ENCODE peak calls at places on chromosomes 7 and 10, in five cellular contexts. One of them, this sample, is unnamed.

GRCh38 chr7:94008537-94008936 is 4.4 kb upstream of the BET1 start:
- DNase-seq in cardiac fibroblast: peak
- DNase-seq in AG04450: no peak
- DNase-seq in BE2C: no peak
- DNase-seq in lung: no peak
- DNase-seq in this sample: peak

GRCh38 chr7:104106106-104106505 is 101.7 kb downstream of the ORC5 start:
- DNase-seq in cardiac fibroblast: peak
- DNase-seq in AG04450: no peak
- DNase-seq in BE2C: no peak
- DNase-seq in lung: no peak
- DNase-seq in this sample: peak

GRCh38 chr7:3210531-3210930 is 90.5 kb upstream of the SDK1 start:
- DNase-seq in cardiac fibroblast: no peak
- DNase-seq in AG04450: no peak
- DNase-seq in BE2C: no peak
- DNase-seq in lung: no peak
- DNase-seq in this sample: no peak

GRCh38 chr10:115141254-115141653 is 48.1 kb downstream of the ATRNL1 start:
- DNase-seq in cardiac fibroblast: peak
- DNase-seq in AG04450: no peak
- DNase-seq in BE2C: no peak
- DNase-seq in lung: no peak
- DNase-seq in this sample: peak

GRCh38 chr7:85554294-85554877 is 367.5 kb upstream of the SEMA3D start:
- DNase-seq in cardiac fibroblast: peak
- DNase-seq in AG04450: peak
- DNase-seq in BE2C: peak
- DNase-seq in lung: no peak
- DNase-seq in this sample: peak

GRCh38 chr10:95181731-95182130 is 12.3 kb upstream of the ACSM6 start:
- DNase-seq in cardiac fibroblast: no peak
- DNase-seq in AG04450: no peak
- DNase-seq in BE2C: no peak
- DNase-seq in lung: no peak
- DNase-seq in this sample: peak

GRCh38 chr10:78905940-78906308 is 162.8 kb upstream of the ZMIZ1 start:
- DNase-seq in cardiac fibroblast: no peak
- DNase-seq in AG04450: no peak
- DNase-seq in BE2C: peak
- DNase-seq in lung: no peak
- DNase-seq in this sample: no peak

GRCh38 chr10:31075434-31075833 is 43.8 kb upstream of the ZNF438 start:
- DNase-seq in cardiac fibroblast: peak
- DNase-seq in AG04450: peak
- DNase-seq in BE2C: no peak
- DNase-seq in lung: no peak
- DNase-seq in this sample: peak

GRCh38 chr7:112770051-112770450 is 20.1 kb downstream of the TMEM168 start:
- DNase-seq in cardiac fibroblast: no peak
- DNase-seq in AG04450: no peak
- DNase-seq in BE2C: no peak
- DNase-seq in lung: no peak
- DNase-seq in this sample: no peak

GRCh38 chr10:102175415-102175814 is 23.2 kb downstream of the NOLC1 start:
- DNase-seq in cardiac fibroblast: peak
- DNase-seq in AG04450: peak
- DNase-seq in BE2C: no peak
- DNase-seq in lung: no peak
- DNase-seq in this sample: peak

GRCh38 chr10:124993728-124994451 is 52.0 kb downstream of the ZRANB1 start:
- DNase-seq in cardiac fibroblast: no peak
- DNase-seq in AG04450: no peak
- DNase-seq in BE2C: no peak
- DNase-seq in lung: peak
- DNase-seq in this sample: no peak

GRCh38 chr10:63917363-63917762 is 396.2 kb downstream of the REEP3 start:
- DNase-seq in cardiac fibroblast: no peak
- DNase-seq in AG04450: no peak
- DNase-seq in BE2C: no peak
- DNase-seq in lung: no peak
- DNase-seq in this sample: no peak

GRCh38 chr7:8436965-8437364 is 3.6 kb downstream of the NXPH1 start:
- DNase-seq in cardiac fibroblast: peak
- DNase-seq in AG04450: no peak
- DNase-seq in BE2C: peak
- DNase-seq in lung: no peak
- DNase-seq in this sample: peak

DNA sequence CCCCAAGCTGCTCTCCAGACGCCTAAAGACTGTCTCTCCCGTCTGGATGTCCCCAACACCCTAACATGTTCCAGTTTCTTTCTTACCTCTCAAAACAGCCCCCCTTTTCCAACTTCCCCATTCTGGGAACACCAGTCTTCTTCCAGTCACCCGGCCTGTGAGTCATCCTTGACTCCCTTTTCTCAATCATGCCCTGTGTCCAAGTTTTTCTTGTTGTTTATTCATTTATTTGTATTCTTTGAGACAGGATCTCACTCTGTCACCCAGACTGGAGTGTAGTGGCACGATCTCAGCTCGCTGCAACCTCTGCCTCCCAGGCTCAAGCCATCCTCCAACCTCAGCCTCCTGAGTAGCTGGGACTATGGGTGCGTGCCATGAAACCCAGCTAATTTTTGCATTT is 15.6 kb downstream of the SNX10 start:
- DNase-seq in cardiac fibroblast: peak
- DNase-seq in AG04450: no peak
- DNase-seq in BE2C: no peak
- DNase-seq in lung: peak
- DNase-seq in this sample: peak
- TF ChIP-seq CTCF in cardiac fibroblast: no peak
- TF ChIP-seq CTCF in AG04450: no peak
- TF ChIP-seq CTCF in BE2C: no peak
- TF ChIP-seq CTCF in lung: no peak
- TF ChIP-seq CTCF in this sample: no peak

DNA sequence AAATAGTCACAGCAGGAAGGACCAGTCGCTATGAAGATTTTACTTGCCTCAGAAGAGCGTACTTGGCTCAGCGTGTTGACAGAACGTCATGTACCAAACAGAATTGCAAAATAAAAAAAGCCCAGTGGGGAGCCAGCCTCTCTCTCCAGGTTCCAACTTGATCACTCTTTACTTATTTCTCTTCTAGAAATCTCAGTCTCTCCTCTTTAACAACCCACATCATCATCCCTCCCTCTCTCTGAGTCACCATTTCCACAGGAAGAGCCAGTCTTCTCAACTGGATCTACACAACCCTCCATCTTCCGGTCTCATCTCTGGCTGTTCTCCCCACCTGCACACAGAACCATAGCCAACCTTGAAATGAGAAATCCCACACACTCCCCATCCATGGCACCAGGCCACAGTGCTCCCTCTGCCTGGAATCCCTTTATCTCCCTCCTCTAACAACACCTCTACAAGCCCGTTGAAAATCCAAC is 718.3 kb downstream of the GRID1 start:
- DNase-seq in cardiac fibroblast: no peak
- DNase-seq in AG04450: no peak
- DNase-seq in BE2C: no peak
- DNase-seq in lung: no peak
- DNase-seq in this sample: peak
- H3K4me3 ChIP-seq in cardiac fibroblast: no peak
- H3K4me3 ChIP-seq in AG04450: no peak
- H3K4me3 ChIP-seq in BE2C: no peak
- H3K4me3 ChIP-seq in lung: no peak
- H3K4me3 ChIP-seq in this sample: no peak

DNA sequence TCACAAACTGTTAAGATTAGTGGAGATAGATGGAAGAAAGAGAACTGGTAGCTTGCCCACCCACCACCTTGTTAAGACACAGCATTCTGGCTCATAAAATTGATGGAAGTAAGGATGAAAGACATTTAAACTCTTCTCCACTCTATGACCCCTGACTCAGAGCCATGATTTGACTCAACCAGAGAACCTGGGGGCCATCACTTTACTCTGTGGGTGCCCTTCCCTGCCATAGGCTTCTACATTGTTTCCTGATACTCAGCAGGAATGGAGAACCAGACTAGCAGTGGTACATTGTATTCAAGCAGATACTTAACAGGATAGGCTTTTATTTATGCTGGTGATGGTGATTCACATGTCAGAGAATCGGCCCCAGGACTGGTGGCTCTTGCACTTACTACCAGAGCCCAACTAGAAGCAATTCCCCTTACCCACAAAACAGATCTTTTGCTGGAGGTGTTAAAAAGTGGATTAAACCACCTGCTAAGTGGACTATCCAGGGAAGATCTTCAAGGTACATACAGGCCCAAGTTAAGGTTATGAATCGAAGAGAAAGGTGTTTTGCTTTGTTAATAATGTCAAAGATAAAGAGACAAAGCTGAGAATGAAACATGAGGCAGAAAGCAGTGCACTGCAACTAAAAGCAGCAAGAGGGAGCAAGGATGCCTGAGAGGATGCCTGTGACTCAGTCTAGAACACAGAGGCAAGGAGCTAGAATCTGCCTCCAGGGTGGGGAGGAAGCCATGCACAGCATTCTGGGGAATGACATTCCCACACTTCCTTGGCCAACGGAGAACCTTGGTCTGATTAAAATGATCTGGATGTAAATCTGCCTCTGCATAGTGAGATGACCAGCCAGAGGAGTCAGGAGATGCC is 36.0 kb upstream of the GLI3 start:
- DNase-seq in cardiac fibroblast: peak
- DNase-seq in AG04450: no peak
- DNase-seq in BE2C: no peak
- DNase-seq in lung: no peak
- DNase-seq in this sample: peak
- TF ChIP-seq CTCF in cardiac fibroblast: peak
- TF ChIP-seq CTCF in AG04450: peak
- TF ChIP-seq CTCF in BE2C: no peak
- TF ChIP-seq CTCF in lung: no peak
- TF ChIP-seq CTCF in this sample: peak

GRCh38 chr10:97684866-97685394 is 2.1 kb downstream of the AVPI1 start:
- DNase-seq in cardiac fibroblast: peak
- DNase-seq in AG04450: no peak
- DNase-seq in BE2C: no peak
- DNase-seq in lung: no peak
- DNase-seq in this sample: peak
- H3K4me3 ChIP-seq in cardiac fibroblast: peak
- H3K4me3 ChIP-seq in AG04450: peak
- H3K4me3 ChIP-seq in BE2C: peak
- H3K4me3 ChIP-seq in lung: no peak
- H3K4me3 ChIP-seq in this sample: peak

DNA sequence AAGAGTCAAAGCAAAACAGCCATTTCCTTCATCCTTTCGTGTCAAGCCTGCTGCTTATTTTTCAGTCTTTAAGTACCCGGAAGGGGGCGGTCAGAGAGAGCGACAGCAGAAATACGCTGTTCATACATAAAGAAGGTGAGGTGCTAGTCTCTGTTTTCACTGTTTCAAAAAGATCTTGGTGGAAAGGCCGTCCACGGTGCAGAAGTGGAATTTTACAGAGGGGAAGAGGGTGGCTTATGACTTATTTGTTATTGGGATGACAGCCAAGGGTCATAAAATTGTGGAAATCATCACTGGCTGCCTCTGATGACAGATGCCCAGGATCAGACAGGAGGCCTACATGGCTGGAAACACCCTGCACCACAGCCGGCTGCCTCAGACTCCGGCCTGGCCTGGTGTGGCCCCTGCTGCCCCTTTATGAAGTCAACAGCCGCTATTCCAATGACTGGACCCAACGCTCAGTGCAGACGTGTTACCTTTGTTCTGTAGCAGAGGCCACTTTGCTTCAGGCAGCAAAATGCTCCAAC is 57.0 kb downstream of the HIPK2 start:
- DNase-seq in cardiac fibroblast: peak
- DNase-seq in AG04450: no peak
- DNase-seq in BE2C: no peak
- DNase-seq in lung: no peak
- DNase-seq in this sample: peak
- TF ChIP-seq CTCF in cardiac fibroblast: no peak
- TF ChIP-seq CTCF in AG04450: no peak
- TF ChIP-seq CTCF in BE2C: no peak
- TF ChIP-seq CTCF in lung: no peak
- TF ChIP-seq CTCF in this sample: no peak

GRCh38 chr10:128063736-128064614 is 62.2 kb downstream of the MKI67 start:
- DNase-seq in cardiac fibroblast: no peak
- DNase-seq in AG04450: no peak
- DNase-seq in BE2C: no peak
- DNase-seq in lung: no peak
- DNase-seq in this sample: no peak
- H3K4me3 ChIP-seq in cardiac fibroblast: no peak
- H3K4me3 ChIP-seq in AG04450: no peak
- H3K4me3 ChIP-seq in BE2C: no peak
- H3K4me3 ChIP-seq in lung: no peak
- H3K4me3 ChIP-seq in this sample: no peak

GRCh38 chr7:110131344-110131743 is 959.6 kb upstream of the LRRN3 start:
- DNase-seq in cardiac fibroblast: no peak
- DNase-seq in AG04450: no peak
- DNase-seq in BE2C: no peak
- DNase-seq in lung: no peak
- DNase-seq in this sample: no peak

GRCh38 chr7:110129159-110129558 is 961.8 kb upstream of the LRRN3 start:
- DNase-seq in cardiac fibroblast: no peak
- DNase-seq in AG04450: no peak
- DNase-seq in BE2C: no peak
- DNase-seq in lung: no peak
- DNase-seq in this sample: no peak

GRCh38 chr7:110130669-110131068 is 960.3 kb upstream of the LRRN3 start:
- DNase-seq in cardiac fibroblast: no peak
- DNase-seq in AG04450: no peak
- DNase-seq in BE2C: no peak
- DNase-seq in lung: no peak
- DNase-seq in this sample: no peak
- TF ChIP-seq CTCF in cardiac fibroblast: no peak
- TF ChIP-seq CTCF in AG04450: peak
- TF ChIP-seq CTCF in BE2C: peak
- TF ChIP-seq CTCF in lung: no peak
- TF ChIP-seq CTCF in this sample: no peak

GRCh38 chr7:27134392-27134791 is 3.8 kb upstream of the HOXA4 start:
- DNase-seq in cardiac fibroblast: peak
- DNase-seq in AG04450: peak
- DNase-seq in BE2C: no peak
- DNase-seq in lung: no peak
- DNase-seq in this sample: peak
- H3K4me3 ChIP-seq in cardiac fibroblast: no peak
- H3K4me3 ChIP-seq in AG04450: no peak
- H3K4me3 ChIP-seq in BE2C: no peak
- H3K4me3 ChIP-seq in lung: no peak
- H3K4me3 ChIP-seq in this sample: no peak

GRCh38 chr7:16826061-16826460 is 21.3 kb upstream of the AGR2 start:
- DNase-seq in cardiac fibroblast: no peak
- DNase-seq in AG04450: no peak
- DNase-seq in BE2C: no peak
- DNase-seq in lung: no peak
- DNase-seq in this sample: no peak
- TF ChIP-seq CTCF in cardiac fibroblast: no peak
- TF ChIP-seq CTCF in AG04450: no peak
- TF ChIP-seq CTCF in BE2C: no peak
- TF ChIP-seq CTCF in lung: no peak
- TF ChIP-seq CTCF in this sample: no peak

DNA sequence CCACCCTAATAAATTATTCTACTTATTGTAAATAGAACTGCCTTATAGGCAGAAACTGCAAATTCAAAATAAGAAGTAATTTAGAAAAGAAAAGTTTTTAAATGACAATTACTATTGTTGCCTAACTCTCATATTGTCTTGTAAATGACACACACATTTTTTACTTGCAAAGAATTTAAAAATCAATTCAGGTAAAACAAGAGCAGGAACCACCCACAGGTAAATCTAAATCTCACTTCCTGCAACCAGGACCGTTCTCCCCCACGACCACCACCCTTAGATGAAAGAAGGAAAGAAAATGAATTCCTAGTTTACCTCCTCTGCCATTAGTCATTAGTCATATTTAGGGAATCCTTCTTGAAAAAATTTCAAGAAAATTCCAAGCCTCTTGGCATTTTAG is 4.8 kb upstream of the AASS start:
- DNase-seq in cardiac fibroblast: no peak
- DNase-seq in AG04450: no peak
- DNase-seq in BE2C: no peak
- DNase-seq in lung: no peak
- DNase-seq in this sample: no peak
- H3K4me3 ChIP-seq in cardiac fibroblast: no peak
- H3K4me3 ChIP-seq in AG04450: no peak
- H3K4me3 ChIP-seq in BE2C: no peak
- H3K4me3 ChIP-seq in lung: no peak
- H3K4me3 ChIP-seq in this sample: no peak

This sample was measured in fibroblast of mammary gland.